ENCODE peak calls at places on chromosomes 11 and 22, in eight cellular contexts. One of them, this sample, is unnamed.

GRCh38 chr22:47107431-47107830 is 345.0 kb downstream of the TBC1D22A start:
- DNase-seq in GF-D8: no peak
- DNase-seq in NCI-H748 treated with DMSO at 0.1 percent for 48 hours: no peak
- DNase-seq in progenitor cell of endocrine pancreas: no peak
- DNase-seq in NB4: no peak
- DNase-seq in CD8-positive, alpha-beta T cell: no peak
- DNase-seq in LHCN-M2: peak
- DNase-seq in HTR-8/SVneo: peak
- DNase-seq in this sample: peak

GRCh38 chr11:13051257-13051656 is 42.1 kb downstream of the RASSF10 start:
- DNase-seq in GF-D8: no peak
- DNase-seq in NCI-H748 treated with DMSO at 0.1 percent for 48 hours: no peak
- DNase-seq in progenitor cell of endocrine pancreas: no peak
- DNase-seq in NB4: no peak
- DNase-seq in CD8-positive, alpha-beta T cell: no peak
- DNase-seq in LHCN-M2: peak
- DNase-seq in HTR-8/SVneo: no peak
- DNase-seq in this sample: no peak

GRCh38 chr11:65133724-65134123 is 595 bp downstream of the SYVN1 start:
- DNase-seq in GF-D8: no peak
- DNase-seq in NCI-H748 treated with DMSO at 0.1 percent for 48 hours: no peak
- DNase-seq in progenitor cell of endocrine pancreas: no peak
- DNase-seq in NB4: no peak
- DNase-seq in CD8-positive, alpha-beta T cell: no peak
- DNase-seq in LHCN-M2: no peak
- DNase-seq in HTR-8/SVneo: no peak
- DNase-seq in this sample: no peak

GRCh38 chr11:125872138-125872491 is 15.4 kb upstream of the HYLS1 start:
- DNase-seq in GF-D8: no peak
- DNase-seq in NCI-H748 treated with DMSO at 0.1 percent for 48 hours: no peak
- DNase-seq in progenitor cell of endocrine pancreas: no peak
- DNase-seq in NB4: no peak
- DNase-seq in CD8-positive, alpha-beta T cell: no peak
- DNase-seq in LHCN-M2: no peak
- DNase-seq in HTR-8/SVneo: no peak
- DNase-seq in this sample: no peak

GRCh38 chr11:67470337-67471002 is 1.4 kb upstream of the TMEM134 start:
- DNase-seq in GF-D8: no peak
- DNase-seq in NCI-H748 treated with DMSO at 0.1 percent for 48 hours: no peak
- DNase-seq in progenitor cell of endocrine pancreas: no peak
- DNase-seq in NB4: no peak
- DNase-seq in CD8-positive, alpha-beta T cell: no peak
- DNase-seq in LHCN-M2: no peak
- DNase-seq in HTR-8/SVneo: no peak
- DNase-seq in this sample: no peak

GRCh38 chr22:17262976-17263375 is 43.7 kb upstream of the ADA2 start:
- DNase-seq in GF-D8: no peak
- DNase-seq in NCI-H748 treated with DMSO at 0.1 percent for 48 hours: no peak
- DNase-seq in progenitor cell of endocrine pancreas: no peak
- DNase-seq in NB4: no peak
- DNase-seq in CD8-positive, alpha-beta T cell: no peak
- DNase-seq in LHCN-M2: no peak
- DNase-seq in HTR-8/SVneo: no peak
- DNase-seq in this sample: no peak

GRCh38 chr11:125950696-125951645 is 5.1 kb downstream of the VSIG10L2 start:
- DNase-seq in GF-D8: no peak
- DNase-seq in NCI-H748 treated with DMSO at 0.1 percent for 48 hours: no peak
- DNase-seq in progenitor cell of endocrine pancreas: no peak
- DNase-seq in NB4: no peak
- DNase-seq in CD8-positive, alpha-beta T cell: no peak
- DNase-seq in LHCN-M2: no peak
- DNase-seq in HTR-8/SVneo: no peak
- DNase-seq in this sample: no peak

GRCh38 chr11:132988381-132988780 is 543.9 kb downstream of the OPCML start:
- DNase-seq in GF-D8: no peak
- DNase-seq in NCI-H748 treated with DMSO at 0.1 percent for 48 hours: no peak
- DNase-seq in progenitor cell of endocrine pancreas: no peak
- DNase-seq in NB4: no peak
- DNase-seq in CD8-positive, alpha-beta T cell: no peak
- DNase-seq in LHCN-M2: no peak
- DNase-seq in HTR-8/SVneo: no peak
- DNase-seq in this sample: no peak

GRCh38 chr11:8604078-8604723 is 10.2 kb upstream of the STK33 start:
- DNase-seq in GF-D8: no peak
- DNase-seq in NCI-H748 treated with DMSO at 0.1 percent for 48 hours: no peak
- DNase-seq in progenitor cell of endocrine pancreas: peak
- DNase-seq in NB4: peak
- DNase-seq in CD8-positive, alpha-beta T cell: no peak
- DNase-seq in LHCN-M2: peak
- DNase-seq in HTR-8/SVneo: peak
- DNase-seq in this sample: peak

GRCh38 chr11:75777461-75778110 is 9.0 kb downstream of the DGAT2 start:
- DNase-seq in GF-D8: no peak
- DNase-seq in NCI-H748 treated with DMSO at 0.1 percent for 48 hours: no peak
- DNase-seq in progenitor cell of endocrine pancreas: no peak
- DNase-seq in NB4: peak
- DNase-seq in CD8-positive, alpha-beta T cell: no peak
- DNase-seq in LHCN-M2: no peak
- DNase-seq in HTR-8/SVneo: no peak
- DNase-seq in this sample: no peak

GRCh38 chr11:2781413-2782274 is 81.8 kb upstream of the KCNQ1OT1 start:
- DNase-seq in GF-D8: no peak
- DNase-seq in NCI-H748 treated with DMSO at 0.1 percent for 48 hours: no peak
- DNase-seq in progenitor cell of endocrine pancreas: peak
- DNase-seq in NB4: no peak
- DNase-seq in CD8-positive, alpha-beta T cell: no peak
- DNase-seq in LHCN-M2: no peak
- DNase-seq in HTR-8/SVneo: no peak
- DNase-seq in this sample: no peak

GRCh38 chr11:59216654-59217640 is 4.2 kb upstream of the MPEG1 start:
- DNase-seq in GF-D8: peak
- DNase-seq in NCI-H748 treated with DMSO at 0.1 percent for 48 hours: no peak
- DNase-seq in progenitor cell of endocrine pancreas: no peak
- DNase-seq in NB4: peak
- DNase-seq in CD8-positive, alpha-beta T cell: no peak
- DNase-seq in LHCN-M2: peak
- DNase-seq in HTR-8/SVneo: no peak
- DNase-seq in this sample: no peak

GRCh38 chr11:72336163-72336562 is 92.2 kb upstream of the PHOX2A start:
- DNase-seq in GF-D8: no peak
- DNase-seq in NCI-H748 treated with DMSO at 0.1 percent for 48 hours: no peak
- DNase-seq in progenitor cell of endocrine pancreas: no peak
- DNase-seq in NB4: no peak
- DNase-seq in CD8-positive, alpha-beta T cell: no peak
- DNase-seq in LHCN-M2: no peak
- DNase-seq in HTR-8/SVneo: no peak
- DNase-seq in this sample: no peak

This sample was measured in SW 1271.